ENCODE peak calls at places on chromosomes 5 and 9, in seven cellular contexts. One of them, this sample, is unnamed.

GRCh38 chr5:59652449-59652848 is 241.1 kb downstream of the PDE4D start:
- DNase-seq in mesendoderm: no peak
- DNase-seq in stimulated activated CD4-positive, alpha-beta T cell treated with anti-CD3 and anti-CD28 coated beads, Interleukin-1b, Interleukin-23, amount 100 ng/mL, for 24 hours: no peak
- DNase-seq in suprapubic skin: no peak
- DNase-seq in occipital lobe: no peak
- DNase-seq in nucleus accumbens: no peak
- DNase-seq in GM04504: no peak
- DNase-seq in this sample: no peak

GRCh38 chr9:5971740-5972139 is 43.7 kb downstream of the RANBP6 start:
- DNase-seq in mesendoderm: no peak
- DNase-seq in stimulated activated CD4-positive, alpha-beta T cell treated with anti-CD3 and anti-CD28 coated beads, Interleukin-1b, Interleukin-23, amount 100 ng/mL, for 24 hours: no peak
- DNase-seq in suprapubic skin: no peak
- DNase-seq in occipital lobe: no peak
- DNase-seq in nucleus accumbens: no peak
- DNase-seq in GM04504: no peak
- DNase-seq in this sample: no peak

GRCh38 chr5:91541696-91542095 is 158.6 kb upstream of the ARRDC3 start:
- DNase-seq in mesendoderm: no peak
- DNase-seq in stimulated activated CD4-positive, alpha-beta T cell treated with anti-CD3 and anti-CD28 coated beads, Interleukin-1b, Interleukin-23, amount 100 ng/mL, for 24 hours: no peak
- DNase-seq in suprapubic skin: no peak
- DNase-seq in occipital lobe: no peak
- DNase-seq in nucleus accumbens: no peak
- DNase-seq in GM04504: no peak
- DNase-seq in this sample: no peak

GRCh38 chr5:64811050-64811640 is 42.4 kb downstream of the CWC27 start:
- DNase-seq in mesendoderm: peak; percentile 64
- DNase-seq in stimulated activated CD4-positive, alpha-beta T cell treated with anti-CD3 and anti-CD28 coated beads, Interleukin-1b, Interleukin-23, amount 100 ng/mL, for 24 hours: no peak
- DNase-seq in suprapubic skin: no peak
- DNase-seq in occipital lobe: no peak
- DNase-seq in nucleus accumbens: no peak
- DNase-seq in GM04504: peak; percentile 17
- DNase-seq in this sample: peak; percentile 42

GRCh38 chr5:125198270-125198974 is 452.0 kb upstream of the ZNF608 start:
- DNase-seq in mesendoderm: no peak
- DNase-seq in stimulated activated CD4-positive, alpha-beta T cell treated with anti-CD3 and anti-CD28 coated beads, Interleukin-1b, Interleukin-23, amount 100 ng/mL, for 24 hours: no peak
- DNase-seq in suprapubic skin: peak; percentile 81
- DNase-seq in occipital lobe: peak; percentile 43
- DNase-seq in nucleus accumbens: peak; percentile 65
- DNase-seq in GM04504: peak; percentile 47
- DNase-seq in this sample: peak; percentile 85

GRCh38 chr5:120457839-120458507 is 6.1 kb upstream of the PRR16 start:
- DNase-seq in mesendoderm: peak; percentile 64
- DNase-seq in stimulated activated CD4-positive, alpha-beta T cell treated with anti-CD3 and anti-CD28 coated beads, Interleukin-1b, Interleukin-23, amount 100 ng/mL, for 24 hours: no peak
- DNase-seq in suprapubic skin: peak; percentile 83
- DNase-seq in occipital lobe: peak; percentile 21
- DNase-seq in nucleus accumbens: peak; percentile 18
- DNase-seq in GM04504: peak; percentile 49
- DNase-seq in this sample: peak; percentile 12

GRCh38 chr5:98104454-98105188 is 668.8 kb upstream of the RGMB start:
- DNase-seq in mesendoderm: no peak
- DNase-seq in stimulated activated CD4-positive, alpha-beta T cell treated with anti-CD3 and anti-CD28 coated beads, Interleukin-1b, Interleukin-23, amount 100 ng/mL, for 24 hours: no peak
- DNase-seq in suprapubic skin: no peak
- DNase-seq in occipital lobe: no peak
- DNase-seq in nucleus accumbens: no peak
- DNase-seq in GM04504: no peak
- DNase-seq in this sample: no peak

GRCh38 chr5:142506046-142506445 is 179.8 kb downstream of the FGF1 start:
- DNase-seq in mesendoderm: no peak
- DNase-seq in stimulated activated CD4-positive, alpha-beta T cell treated with anti-CD3 and anti-CD28 coated beads, Interleukin-1b, Interleukin-23, amount 100 ng/mL, for 24 hours: no peak
- DNase-seq in suprapubic skin: no peak
- DNase-seq in occipital lobe: no peak
- DNase-seq in nucleus accumbens: no peak
- DNase-seq in GM04504: no peak
- DNase-seq in this sample: no peak

GRCh38 chr5:123549256-123549904 is 37.4 kb downstream of the CSNK1G3 start:
- DNase-seq in mesendoderm: no peak
- DNase-seq in stimulated activated CD4-positive, alpha-beta T cell treated with anti-CD3 and anti-CD28 coated beads, Interleukin-1b, Interleukin-23, amount 100 ng/mL, for 24 hours: peak; percentile 1
- DNase-seq in suprapubic skin: no peak
- DNase-seq in occipital lobe: no peak
- DNase-seq in nucleus accumbens: no peak
- DNase-seq in GM04504: no peak
- DNase-seq in this sample: no peak

GRCh38 chr9:15501179-15501578 is 9.6 kb downstream of the PSIP1 start:
- DNase-seq in mesendoderm: no peak
- DNase-seq in stimulated activated CD4-positive, alpha-beta T cell treated with anti-CD3 and anti-CD28 coated beads, Interleukin-1b, Interleukin-23, amount 100 ng/mL, for 24 hours: no peak
- DNase-seq in suprapubic skin: no peak
- DNase-seq in occipital lobe: no peak
- DNase-seq in nucleus accumbens: no peak
- DNase-seq in GM04504: no peak
- DNase-seq in this sample: peak; percentile 94

GRCh38 chr9:136400038-136400834 is at the start of gene SNAPC4:
- DNase-seq in mesendoderm: peak; percentile 93
- DNase-seq in stimulated activated CD4-positive, alpha-beta T cell treated with anti-CD3 and anti-CD28 coated beads, Interleukin-1b, Interleukin-23, amount 100 ng/mL, for 24 hours: peak; percentile 66
- DNase-seq in suprapubic skin: peak; percentile 86
- DNase-seq in occipital lobe: peak; percentile 67
- DNase-seq in nucleus accumbens: peak; percentile 82
- DNase-seq in GM04504: peak; percentile 59
- DNase-seq in this sample: peak; percentile 84